ENCODE peak calls at places on chromosomes 7 and 10, in ten cellular contexts. D, Q, V, F, B, E, W, A, S and I are unnamed samples.

GRCh38 chr10:62010366-62010765 is 108.9 kb downstream of the ARID5B start:
- DNase-seq in D (no peak), Q (no peak), V (no peak), F (no peak), B (no peak), E (no peak), W (no peak), A (no peak), S (no peak), I (no peak)

GRCh38 chr10:45163315-45163975 is 152.0 kb downstream of the OR13A1 start:
- DNase-seq in D (no peak), Q (no peak), V (no peak), F (no peak), B (no peak), E (no peak), W (no peak), A (no peak), S (no peak), I (no peak)

GRCh38 chr10:12393831-12394230 is 44.5 kb downstream of the CAMK1D start:
- DNase-seq in D (no peak), Q (no peak), V (no peak), F (no peak), B (no peak), E (no peak), W (no peak), A (no peak), S (no peak), I (no peak)

GRCh38 chr10:124308811-124309210 is 109.9 kb downstream of the OAT start:
- DNase-seq in D (no peak), Q (no peak), V (no peak), F (no peak), B (no peak), E (no peak), W (no peak), A (no peak), S (no peak), I (no peak)

GRCh38 chr10:124300735-124301134 is 118.0 kb downstream of the OAT start:
- DNase-seq in D (no peak), Q (no peak), V (no peak), F (no peak), B (no peak), E (no peak), W (no peak), A (no peak), S (no peak), I (no peak)

GRCh38 chr10:11424456-11425287 is 186.8 kb downstream of the USP6NL start:
- DNase-seq in D (no peak), Q (peak; percentile 29), V (no peak), F (peak; percentile 77), B (peak; percentile 50), E (no peak), W (no peak), A (no peak), S (peak; percentile 17), I (no peak)

GRCh38 chr7:155860840-155861479 is 48.7 kb upstream of the SHH start:
- DNase-seq in D (no peak), Q (no peak), V (no peak), F (no peak), B (no peak), E (no peak), W (no peak), A (no peak), S (peak; percentile 3), I (no peak)

GRCh38 chr7:2978403-2978802 is 65.3 kb downstream of the CARD11 start:
- DNase-seq in D (no peak), Q (peak; percentile 25), V (no peak), F (no peak), B (no peak), E (peak; percentile 76), W (no peak), A (peak; percentile 49), S (no peak), I (no peak)

GRCh38 chr7:145106001-145106400 is 270.1 kb upstream of the TPK1 start:
- DNase-seq in D (no peak), Q (no peak), V (no peak), F (no peak), B (no peak), E (no peak), W (no peak), A (no peak), S (no peak), I (no peak)

GRCh38 chr7:137081276-137081675 is 212.8 kb downstream of the CHRM2 start:
- DNase-seq in D (no peak), Q (no peak), V (no peak), F (no peak), B (no peak), E (no peak), W (no peak), A (no peak), S (no peak), I (no peak)

GRCh38 chr7:2059964-2060700 is 172.6 kb downstream of the MAD1L1 start:
- DNase-seq in D (no peak), Q (no peak), V (no peak), F (no peak), B (no peak), E (no peak), W (no peak), A (no peak), S (no peak), I (no peak)

GRCh38 chr10:13813540-13813939 is 226.8 kb downstream of the PRPF18 start:
- DNase-seq in D (no peak), Q (no peak), V (no peak), F (no peak), B (no peak), E (no peak), W (no peak), A (no peak), S (no peak), I (no peak)

GRCh38 chr10:8238989-8239388 is 184.5 kb downstream of the GATA3 start:
- DNase-seq in D (no peak), Q (no peak), V (no peak), F (no peak), B (no peak), E (no peak), W (no peak), A (peak; percentile 26), S (no peak), I (no peak)

GRCh38 chr7:86784765-86785164 is 141.1 kb downstream of the GRM3 start:
- DNase-seq in D (no peak), Q (no peak), V (no peak), F (no peak), B (no peak), E (no peak), W (no peak), A (no peak), S (no peak), I (no peak)